ENCODE peak calls at places on chromosome 2, in ten cellular contexts. L is lower lobe of right lung, S is BE2C, U is hepatocyte, E is mesothelial cell of epicardium, H is prostate gland, A is GM13977, Y is HFFc6, D is GM12865, N is AG04450. P is an unnamed sample.

GRCh38 chr2:73762571-73762970 is 17.3 kb downstream of the DUSP11 start:
- DNase-seq in L (no peak), S (no peak), U (no peak), E (no peak), H (no peak), A (no peak), Y (no peak), D (no peak), N (no peak), P (no peak)

GRCh38 chr2:174717273-174717672 is 47.0 kb downstream of the CHRNA1 start:
- DNase-seq in L (no peak), S (no peak), U (no peak), E (no peak), H (no peak), A (no peak), Y (peak), D (peak), N (no peak), P (no peak)

GRCh38 chr2:100625731-100626130 is 62.9 kb downstream of the PDCL3 start:
- DNase-seq in L (no peak), S (peak), U (no peak), E (no peak), H (no peak), A (no peak), Y (no peak), D (no peak), N (no peak), P (no peak)

GRCh38 chr2:46548103-46548486 is 68.7 kb downstream of the TMEM247 start:
- DNase-seq in L (peak), S (no peak), U (no peak), E (no peak), H (no peak), A (no peak), Y (no peak), D (no peak), N (no peak), P (no peak)

GRCh38 chr2:101516833-101517690 is 42.1 kb upstream of the RFX8 start:
- DNase-seq in L (no peak), S (no peak), U (no peak), E (no peak), H (no peak), A (no peak), Y (peak), D (no peak), N (no peak), P (no peak)

GRCh38 chr2:220682616-220683015 is 889.5 kb downstream of the EPHA4 start:
- DNase-seq in L (no peak), S (no peak), U (no peak), E (no peak), H (no peak), A (no peak), Y (peak), D (no peak), N (no peak), P (no peak)

GRCh38 chr2:241967745-241968144 is 98.2 kb downstream of the RTP5 start:
- DNase-seq in L (no peak), S (no peak), U (no peak), E (no peak), H (no peak), A (no peak), Y (no peak), D (no peak), N (no peak), P (no peak)

GRCh38 chr2:37354571-37354970 is 10.1 kb downstream of the QPCT start:
- DNase-seq in L (no peak), S (no peak), U (no peak), E (no peak), H (no peak), A (no peak), Y (no peak), D (no peak), N (no peak), P (no peak)

GRCh38 chr2:9178905-9179571 is 27.6 kb upstream of the ASAP2 start:
- DNase-seq in L (no peak), S (no peak), U (peak), E (no peak), H (peak), A (no peak), Y (peak), D (peak), N (peak), P (no peak)

GRCh38 chr2:46269545-46270273 is 27.5 kb upstream of the EPAS1 start:
- DNase-seq in L (no peak), S (no peak), U (no peak), E (no peak), H (no peak), A (no peak), Y (no peak), D (no peak), N (no peak), P (no peak)

GRCh38 chr2:55010149-55010591 is 40.1 kb downstream of the RTN4 start:
- DNase-seq in L (peak), S (peak), U (peak), E (no peak), H (peak), A (peak), Y (peak), D (peak), N (no peak), P (no peak)

GRCh38 chr2:186561467-186562208 is 28.2 kb upstream of the ITGAV start:
- DNase-seq in L (no peak), S (no peak), U (no peak), E (no peak), H (no peak), A (no peak), Y (no peak), D (no peak), N (no peak), P (no peak)

GRCh38 chr2:152238021-152238420 is 62.5 kb upstream of the STAM2 start:
- DNase-seq in L (no peak), S (no peak), U (no peak), E (no peak), H (no peak), A (no peak), Y (no peak), D (no peak), N (no peak), P (no peak)

GRCh38 chr2:77922567-77922966 is 400.4 kb upstream of the LRRTM4 start:
- DNase-seq in L (no peak), S (no peak), U (no peak), E (no peak), H (no peak), A (no peak), Y (no peak), D (no peak), N (no peak), P (no peak)

GRCh38 chr2:216665240-216665639 is 30.1 kb downstream of the IGFBP5 start:
- DNase-seq in L (no peak), S (peak), U (peak), E (no peak), H (peak), A (no peak), Y (no peak), D (no peak), N (no peak), P (no peak)

GRCh38 chr2:19362652-19363473 is 4.4 kb upstream of the OSR1 start:
- DNase-seq in L (peak), S (peak), U (peak), E (peak), H (peak), A (peak), Y (peak), D (peak), N (peak), P (no peak)

GRCh38 chr2:73232471-73233153 is 427 bp downstream of the PRADC1 start:
- DNase-seq in L (no peak), S (peak), U (peak), E (no peak), H (no peak), A (peak), Y (no peak), D (peak), N (no peak), P (no peak)

GRCh38 chr2:71951718-71952404 is 195.8 kb downstream of the CYP26B1 start:
- DNase-seq in L (no peak), S (no peak), U (no peak), E (no peak), H (no peak), A (no peak), Y (no peak), D (no peak), N (no peak), P (no peak)

GRCh38 chr2:3284657-3285630 is 92.7 kb downstream of the EIPR1 start:
- DNase-seq in L (no peak), S (no peak), U (no peak), E (no peak), H (no peak), A (no peak), Y (no peak), D (no peak), N (no peak), P (no peak)

GRCh38 chr2:72004976-72005375 is 142.7 kb downstream of the CYP26B1 start:
- DNase-seq in L (no peak), S (no peak), U (peak), E (no peak), H (no peak), A (no peak), Y (no peak), D (no peak), N (no peak), P (no peak)

GRCh38 chr2:221779614-221780067 is 207.5 kb upstream of the EPHA4 start:
- DNase-seq in L (no peak), S (no peak), U (peak), E (no peak), H (no peak), A (no peak), Y (no peak), D (no peak), N (peak), P (no peak)

GRCh38 chr2:47721296-47721695 is 61.6 kb upstream of the MSH6 start:
- DNase-seq in L (no peak), S (no peak), U (no peak), E (no peak), H (no peak), A (no peak), Y (no peak), D (no peak), N (no peak), P (no peak)

GRCh38 chr2:176085861-176086771 is 2.4 kb upstream of the EVX2 start:
- DNase-seq in L (no peak), S (peak), U (peak), E (peak), H (no peak), A (peak), Y (no peak), D (peak), N (no peak), P (peak)

GRCh38 chr2:88852753-88853402 is 161.4 kb downstream of the RPIA start:
- DNase-seq in L (no peak), S (no peak), U (no peak), E (no peak), H (no peak), A (no peak), Y (no peak), D (no peak), N (no peak), P (no peak)

GRCh38 chr2:20916604-20917286 is 93.8 kb upstream of the LDAH start:
- DNase-seq in L (no peak), S (no peak), U (peak), E (no peak), H (peak), A (no peak), Y (peak), D (no peak), N (no peak), P (no peak)

GRCh38 chr2:119421731-119422130 is 9.9 kb upstream of the TMEM37 start:
- DNase-seq in L (no peak), S (no peak), U (no peak), E (no peak), H (no peak), A (no peak), Y (no peak), D (no peak), N (no peak), P (no peak)

GRCh38 chr2:213046431-213046830 is 105.0 kb downstream of the IKZF2 start:
- DNase-seq in L (no peak), S (no peak), U (no peak), E (no peak), H (no peak), A (no peak), Y (no peak), D (no peak), N (no peak), P (no peak)

GRCh38 chr2:20128506-20129319 is 77.3 kb upstream of the LAPTM4A start:
- DNase-seq in L (no peak), S (no peak), U (no peak), E (no peak), H (no peak), A (no peak), Y (no peak), D (no peak), N (no peak), P (no peak)

GRCh38 chr2:199019898-199020507 is 437.7 kb downstream of the SATB2 start:
- DNase-seq in L (no peak), S (peak), U (peak), E (no peak), H (no peak), A (peak), Y (peak), D (peak), N (peak), P (no peak)

GRCh38 chr2:25286025-25286400 is 55.7 kb downstream of the DNMT3A start:
- DNase-seq in L (peak), S (no peak), U (no peak), E (no peak), H (no peak), A (peak), Y (no peak), D (peak), N (no peak), P (no peak)

GRCh38 chr2:182994228-182994912 is 43.9 kb downstream of the NCKAP1 start:
- DNase-seq in L (no peak), S (no peak), U (no peak), E (no peak), H (no peak), A (no peak), Y (no peak), D (no peak), N (no peak), P (no peak)

GRCh38 chr2:12948231-12948962 is 231.7 kb downstream of the TRIB2 start:
- DNase-seq in L (no peak), S (peak), U (peak), E (no peak), H (no peak), A (no peak), Y (peak), D (no peak), N (peak), P (no peak)

GRCh38 chr2:119549236-119549635 is 5.0 kb downstream of the CFAP221 start:
- DNase-seq in L (no peak), S (peak), U (peak), E (no peak), H (no peak), A (no peak), Y (no peak), D (no peak), N (no peak), P (no peak)

GRCh38 chr2:193219413-193219812 is 1024.7 kb upstream of the TMEFF2 start:
- DNase-seq in L (no peak), S (no peak), U (no peak), E (no peak), H (no peak), A (no peak), Y (no peak), D (no peak), N (no peak), P (no peak)

GRCh38 chr2:105768961-105769452 is 24.3 kb downstream of the NCK2 start:
- DNase-seq in L (no peak), S (no peak), U (peak), E (no peak), H (no peak), A (no peak), Y (no peak), D (no peak), N (no peak), P (no peak)

GRCh38 chr2:70340921-70341765 is 39.3 kb upstream of the FAM136A start:
- DNase-seq in L (no peak), S (peak), U (peak), E (peak), H (peak), A (peak), Y (peak), D (peak), N (no peak), P (no peak)

GRCh38 chr2:129379411-129379810 is 600.1 kb upstream of the RAB6C start:
- DNase-seq in L (no peak), S (no peak), U (no peak), E (no peak), H (no peak), A (peak), Y (no peak), D (peak), N (no peak), P (no peak)
- TF ChIP-seq CTCF in L (no peak), S (no peak), U (no peak), E (no peak), H (no peak), A (no peak), Y (no peak), D (no peak), N (no peak), P (no peak)

DNA sequence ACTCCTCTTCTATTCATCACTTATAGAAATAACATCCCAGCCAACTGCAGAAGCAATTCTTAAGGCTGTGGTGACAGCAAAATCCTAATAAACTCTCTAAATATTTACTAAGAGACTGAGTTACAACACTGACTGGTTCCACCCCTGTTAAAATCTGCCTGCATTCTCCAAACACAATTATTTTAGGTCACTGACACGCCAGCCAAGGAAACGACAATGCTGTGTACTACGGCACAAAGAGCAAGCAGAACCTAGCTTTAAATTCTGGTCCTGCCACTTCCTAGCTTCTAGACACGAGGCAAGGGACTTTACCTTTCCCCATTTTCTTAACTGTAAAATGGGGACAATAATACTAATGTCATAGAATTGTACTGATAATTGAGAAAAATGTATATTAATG is 4.1 kb downstream of the CYRIA start:
- DNase-seq in L (no peak), S (no peak), U (no peak), E (no peak), H (peak), A (no peak), Y (no peak), D (no peak), N (no peak), P (no peak)
- TF ChIP-seq CTCF in L (no peak), S (no peak), U (no peak), E (no peak), H (no peak), A (no peak), Y (no peak), D (no peak), N (no peak), P (no peak)

GRCh38 chr2:127640082-127641072 is 5.6 kb upstream of the GPR17 start:
- DNase-seq in L (no peak), S (peak), U (no peak), E (no peak), H (no peak), A (peak), Y (no peak), D (peak), N (no peak), P (no peak)
- TF ChIP-seq CTCF in L (peak), S (peak), U (peak), E (no peak), H (no peak), A (peak), Y (peak), D (peak), N (peak), P (peak)

GRCh38 chr2:177908182-177908581 is 164.4 kb downstream of the PDE11A start:
- DNase-seq in L (no peak), S (peak), U (no peak), E (no peak), H (no peak), A (no peak), Y (no peak), D (peak), N (no peak), P (no peak)
- TF ChIP-seq CTCF in L (no peak), S (no peak), U (no peak), E (no peak), H (no peak), A (no peak), Y (no peak), D (no peak), N (no peak), P (no peak)

DNA sequence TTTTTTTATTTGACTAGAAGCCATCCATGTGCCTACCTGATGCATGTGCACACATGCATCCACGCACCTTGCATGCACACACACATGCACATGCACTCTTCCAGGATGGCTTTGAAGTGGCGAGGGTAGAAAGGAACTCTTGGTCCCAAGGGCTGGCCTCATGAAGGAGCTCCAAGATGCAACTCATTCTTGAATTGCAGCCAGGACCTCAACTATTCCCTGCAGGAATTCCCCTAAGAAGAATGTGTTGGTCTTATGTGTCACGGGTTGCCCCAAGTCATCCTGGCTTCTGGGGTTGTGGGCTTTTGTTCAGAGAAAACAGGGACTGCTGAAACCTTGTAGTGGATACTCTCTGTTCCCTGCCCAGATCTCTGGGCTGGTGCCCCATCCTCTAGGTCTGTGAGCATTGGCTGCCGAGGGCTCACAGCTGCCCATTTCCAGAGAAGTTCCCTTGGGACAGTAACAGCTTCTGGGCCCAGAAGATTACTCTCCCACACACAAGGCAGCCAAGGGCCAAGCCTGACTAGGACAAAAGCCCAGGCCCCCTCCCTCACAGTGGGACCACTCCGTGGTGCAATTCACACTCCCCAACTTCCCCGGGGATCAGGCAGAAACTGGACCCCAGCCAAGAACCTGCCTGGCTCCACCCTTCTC is 137.6 kb downstream of the COPS8 start:
- DNase-seq in L (no peak), S (peak), U (no peak), E (no peak), H (no peak), A (no peak), Y (peak), D (no peak), N (peak), P (no peak)
- TF ChIP-seq CTCF in L (no peak), S (no peak), U (no peak), E (no peak), H (no peak), A (no peak), Y (no peak), D (no peak), N (no peak), P (no peak)

DNA sequence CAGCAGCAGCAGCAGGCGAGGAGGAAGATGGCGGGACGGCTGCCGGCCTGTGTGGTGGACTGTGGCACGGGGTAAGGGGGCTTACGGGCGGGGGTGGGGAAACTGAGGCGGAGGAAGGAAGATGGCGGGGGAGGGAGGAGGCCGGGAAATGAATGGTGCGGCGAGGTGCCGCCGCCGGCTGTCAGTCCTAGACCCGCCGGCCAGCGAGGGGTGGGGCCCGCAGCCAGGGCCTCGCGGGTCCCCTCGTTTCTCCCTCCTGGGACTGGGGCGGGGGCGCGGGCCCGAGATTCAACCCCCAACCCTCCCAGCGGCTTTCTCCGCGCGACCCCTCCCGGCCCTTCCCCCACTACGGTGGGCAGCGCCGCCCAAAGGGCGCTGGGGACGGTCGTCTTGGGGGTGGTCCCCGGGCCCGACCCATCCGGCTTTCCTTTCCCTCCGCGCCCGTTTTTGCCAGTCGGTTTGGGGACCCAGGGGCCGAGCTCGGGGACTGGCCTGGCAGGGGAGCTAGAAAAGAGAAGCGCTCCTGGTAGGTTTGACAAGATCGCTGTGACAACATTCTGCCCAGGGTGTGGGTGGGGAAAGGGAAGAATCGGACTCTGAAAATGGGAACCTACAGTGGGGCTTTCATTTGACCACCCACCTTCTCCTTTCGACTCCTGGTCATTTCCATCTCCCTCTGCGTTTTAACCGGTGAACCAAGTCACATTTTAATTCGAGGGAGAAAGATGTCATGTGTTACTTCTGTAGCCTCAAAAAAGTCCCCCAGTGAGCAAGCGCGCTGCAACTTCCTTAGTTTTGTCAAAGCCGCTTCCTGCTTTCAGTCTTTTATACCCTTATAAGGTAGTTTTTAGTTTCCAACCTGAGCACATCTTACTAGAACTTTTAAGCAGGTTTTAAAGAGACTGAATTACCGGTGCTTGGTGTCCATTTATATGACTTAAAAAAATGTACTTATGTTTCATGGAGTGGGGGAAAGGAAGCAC is 655 bp downstream of the ACTR3 start:
- DNase-seq in L (peak), S (peak), U (peak), E (peak), H (peak), A (peak), Y (peak), D (peak), N (no peak), P (peak)
- TF ChIP-seq CTCF in L (no peak), S (no peak), U (peak), E (no peak), H (no peak), A (no peak), Y (peak), D (peak), N (no peak), P (no peak)